ENCODE peak calls at places on chromosomes 12 and 14, in ten cellular contexts. H is CD4-positive, CD25-positive, alpha-beta regulatory T cell; I is NCI-H2171; E is activated T-cell treated with anti-CD3 and anti-CD28 coated beads, Interleukin-2, amount 50 U/mL, for 48 hours; D is CD8-positive, alpha-beta memory T cell; O is KG1; S is cardiac fibroblast; T is EL; B is iPS-NIHi11; W is HFFc6. X is an unnamed sample.

GRCh38 chr12:103742349-103742784 is 98.7 kb downstream of the NT5DC3 start:
- DNase-seq in H (no peak), I (peak), E (no peak), D (no peak), O (no peak), S (peak), T (peak), B (no peak), W (peak), X (peak)

GRCh38 chr12:45581112-45581511 is 148.4 kb upstream of the ARID2 start:
- DNase-seq in H (no peak), I (no peak), E (no peak), D (no peak), O (no peak), S (no peak), T (no peak), B (no peak), W (no peak), X (no peak)

GRCh38 chr14:73741386-73741875 is 27.2 kb upstream of the PNMA1 start:
- DNase-seq in H (peak), I (no peak), E (peak), D (peak), O (peak), S (peak), T (peak), B (peak), W (peak), X (no peak)

GRCh38 chr12:91091916-91092715 is 19.2 kb downstream of the LUM start:
- DNase-seq in H (no peak), I (no peak), E (no peak), D (no peak), O (no peak), S (no peak), T (peak), B (no peak), W (no peak), X (no peak)

GRCh38 chr12:113347107-113347506 is 11.3 kb upstream of the PLBD2 start:
- DNase-seq in H (no peak), I (no peak), E (no peak), D (no peak), O (no peak), S (no peak), T (no peak), B (peak), W (no peak), X (no peak)

GRCh38 chr14:64234877-64235651 is 59.1 kb downstream of the ESR2 start:
- DNase-seq in H (no peak), I (peak), E (no peak), D (no peak), O (no peak), S (peak), T (no peak), B (no peak), W (no peak), X (peak)

GRCh38 chr12:46209914-46210834 is 58.7 kb downstream of the SLC38A1 start:
- DNase-seq in H (peak), I (no peak), E (peak), D (peak), O (no peak), S (peak), T (no peak), B (peak), W (no peak), X (no peak)

GRCh38 chr14:22265319-22266140 is 323.5 kb downstream of the DAD1 start:
- DNase-seq in H (no peak), I (no peak), E (no peak), D (peak), O (no peak), S (peak), T (no peak), B (peak), W (no peak), X (no peak)

GRCh38 chr12:16347391-16348298 is at the start of gene MGST1:
- DNase-seq in H (no peak), I (peak), E (no peak), D (no peak), O (no peak), S (peak), T (peak), B (peak), W (peak), X (peak)

GRCh38 chr14:24456980-24457379 is 14.4 kb upstream of the SDR39U1 start:
- DNase-seq in H (no peak), I (no peak), E (no peak), D (no peak), O (no peak), S (no peak), T (no peak), B (no peak), W (no peak), X (no peak)

GRCh38 chr14:94045563-94046345 is 19.6 kb downstream of the OTUB2 start:
- DNase-seq in H (no peak), I (no peak), E (peak), D (no peak), O (no peak), S (no peak), T (no peak), B (no peak), W (no peak), X (no peak)

GRCh38 chr12:21656931-21657335 is 709 bp downstream of the LDHB start:
- DNase-seq in H (peak), I (peak), E (no peak), D (peak), O (no peak), S (peak), T (peak), B (peak), W (peak), X (no peak)

GRCh38 chr12:53829130-53829529 is 77.4 kb upstream of the CISTR start:
- DNase-seq in H (no peak), I (no peak), E (no peak), D (no peak), O (no peak), S (no peak), T (no peak), B (no peak), W (no peak), X (no peak)

GRCh38 chr12:1531654-1532366 is 62.6 kb downstream of the FBXL14 start:
- DNase-seq in H (no peak), I (no peak), E (no peak), D (no peak), O (no peak), S (no peak), T (peak), B (no peak), W (peak), X (no peak)

GRCh38 chr12:63220921-63221320 is 69.9 kb upstream of the AVPR1A start:
- DNase-seq in H (no peak), I (no peak), E (no peak), D (no peak), O (no peak), S (no peak), T (peak), B (no peak), W (no peak), X (no peak)

GRCh38 chr12:101793401-101793800 is 37.4 kb downstream of the GNPTAB start:
- DNase-seq in H (no peak), I (no peak), E (no peak), D (no peak), O (no peak), S (peak), T (peak), B (no peak), W (peak), X (no peak)

GRCh38 chr12:57534250-57534649 is 11.6 kb downstream of the MBD6 start:
- DNase-seq in H (no peak), I (no peak), E (no peak), D (no peak), O (no peak), S (no peak), T (no peak), B (no peak), W (no peak), X (no peak)

GRCh38 chr12:64995831-64996230 is 125.3 kb downstream of the WIF1 start:
- DNase-seq in H (no peak), I (no peak), E (no peak), D (no peak), O (no peak), S (no peak), T (no peak), B (no peak), W (no peak), X (no peak)

GRCh38 chr14:52835122-52835903 is 43.9 kb upstream of the GNPNAT1 start:
- DNase-seq in H (no peak), I (no peak), E (no peak), D (no peak), O (no peak), S (peak), T (peak), B (peak), W (peak), X (peak)

GRCh38 chr12:122946690-122947271 is 19.5 kb downstream of the ABCB9 start:
- DNase-seq in H (no peak), I (no peak), E (peak), D (no peak), O (peak), S (peak), T (peak), B (no peak), W (peak), X (no peak)

GRCh38 chr12:106358410-106359241 is 1.1 kb downstream of the POLR3B start:
- DNase-seq in H (no peak), I (no peak), E (no peak), D (no peak), O (peak), S (peak), T (peak), B (no peak), W (peak), X (peak)

GRCh38 chr12:115519359-115519758 is 758.1 kb downstream of the MED13L start:
- DNase-seq in H (no peak), I (no peak), E (no peak), D (no peak), O (no peak), S (no peak), T (no peak), B (no peak), W (no peak), X (no peak)

GRCh38 chr12:84561362-84561761 is 351.2 kb downstream of the SLC6A15 start:
- DNase-seq in H (no peak), I (no peak), E (no peak), D (no peak), O (no peak), S (no peak), T (no peak), B (no peak), W (no peak), X (no peak)

GRCh38 chr12:6546016-6546415 is 9.8 kb downstream of the IFFO1 start:
- DNase-seq in H (no peak), I (no peak), E (no peak), D (no peak), O (no peak), S (no peak), T (no peak), B (no peak), W (no peak), X (no peak)

GRCh38 chr14:98368214-98368613 is 903.8 kb downstream of the BCL11B start:
- DNase-seq in H (no peak), I (no peak), E (no peak), D (no peak), O (no peak), S (no peak), T (no peak), B (no peak), W (no peak), X (no peak)

GRCh38 chr14:48323655-48324054 is 648.2 kb upstream of the MDGA2 start:
- DNase-seq in H (no peak), I (no peak), E (no peak), D (no peak), O (no peak), S (no peak), T (no peak), B (no peak), W (no peak), X (no peak)

GRCh38 chr14:31543969-31544799 is 17.0 kb upstream of the NUBPL start:
- DNase-seq in H (no peak), I (no peak), E (no peak), D (no peak), O (no peak), S (peak), T (no peak), B (peak), W (peak), X (peak)

GRCh38 chr12:65659681-65660080 is 164.6 kb upstream of the HMGA2 start:
- DNase-seq in H (no peak), I (no peak), E (no peak), D (no peak), O (no peak), S (no peak), T (no peak), B (no peak), W (no peak), X (no peak)

X was measured in NCI-H524.